ENCODE peak calls at places on chromosomes 12 and 14, in five cellular contexts. R is ovary, Z is breast epithelium, D is heart left ventricle, E is vagina. J is an unnamed sample.

GRCh38 chr14:37939442-37940028 is 268.2 kb upstream of the SSTR1 start:
- DNase-seq in E (no peak), Z (no peak), R (no peak), D (no peak), J (no peak)

GRCh38 chr14:63045234-63045611 is at the start of gene KCNH5:
- DNase-seq in R (peak; percentile 11), E (no peak), Z (no peak), D (peak; percentile 10), J (no peak)

GRCh38 chr14:72545411-72546311 is 348.2 kb downstream of the DPF3 start:
- DNase-seq in E (no peak), D (no peak), Z (no peak), R (no peak), J (no peak)

GRCh38 chr12:6767592-6768384 is 1.6 kb downstream of the PTMS start:
- DNase-seq in R (peak; percentile 53), D (no peak), E (no peak), Z (no peak), J (no peak)

GRCh38 chr12:107311682-107312081 is 218.3 kb upstream of the CRY1 start:
- DNase-seq in D (no peak), E (no peak), R (no peak), Z (no peak), J (no peak)

GRCh38 chr12:12216349-12217017 is 50.4 kb downstream of the LRP6 start:
- DNase-seq in R (no peak), D (no peak), E (no peak), Z (no peak), J (no peak)

GRCh38 chr12:78712834-78713455 is 151.6 kb upstream of the SYT1 start:
- DNase-seq in Z (no peak), E (no peak), R (no peak), D (no peak), J (no peak)

GRCh38 chr14:60657609-60657983 is 8.3 kb upstream of the SIX1 start:
- DNase-seq in R (no peak), Z (no peak), E (no peak), D (no peak), J (no peak)

GRCh38 chr14:53848851-53849250 is 107.8 kb downstream of the BMP4 start:
- DNase-seq in E (no peak), R (no peak), D (no peak), Z (no peak), J (no peak)

GRCh38 chr14:64463198-64463597 is 2.1 kb upstream of the AKAP5 start:
- DNase-seq in Z (no peak), E (no peak), R (no peak), D (no peak), J (no peak)

GRCh38 chr12:108349245-108349644 is 10.1 kb upstream of the CMKLR1 start:
- DNase-seq in Z (no peak), E (no peak), R (no peak), D (no peak), J (no peak)

GRCh38 chr14:74922752-74923401 is at the start of gene RPS6KL1:
- DNase-seq in Z (peak; percentile 82), D (peak; percentile 88), R (peak; percentile 74), E (no peak), J (peak; percentile 96)

GRCh38 chr14:97369901-97370300 is 572.7 kb downstream of the VRK1 start:
- DNase-seq in D (no peak), Z (no peak), R (no peak), E (no peak), J (no peak)

GRCh38 chr12:29783773-29784666 is at the start of gene TMTC1:
- DNase-seq in E (no peak), D (peak; percentile 87), R (peak; percentile 85), Z (peak; percentile 56), J (peak; percentile 28)

GRCh38 chr12:27564612-27565213 is 40.7 kb downstream of the PPFIBP1 start:
- DNase-seq in R (no peak), Z (no peak), E (no peak), D (no peak), J (no peak)

GRCh38 chr12:122830517-122831214 is 4.6 kb upstream of the HIP1R start:
- DNase-seq in E (no peak), Z (no peak), D (no peak), R (no peak), J (no peak)

GRCh38 chr12:67697443-67697842 is 48.9 kb downstream of the DYRK2 start:
- DNase-seq in D (no peak), E (no peak), R (no peak), Z (no peak), J (no peak)

GRCh38 chr12:52090291-52090690 is 10.8 kb downstream of the SMIM41 start:
- DNase-seq in Z (no peak), R (no peak), E (no peak), D (no peak), J (peak; percentile 50)
- TF ChIP-seq POLR2A in Z (no peak), R (no peak), E (no peak), D (no peak), J (no peak)

GRCh38 chr12:57235012-57235727 is 5.7 kb downstream of the SHMT2 start:
- DNase-seq in E (no peak), D (peak; percentile 82), R (no peak), Z (no peak), J (no peak)
- TF ChIP-seq POLR2A in E (no peak), D (no peak), R (no peak), Z (no peak), J (no peak)

DNA sequence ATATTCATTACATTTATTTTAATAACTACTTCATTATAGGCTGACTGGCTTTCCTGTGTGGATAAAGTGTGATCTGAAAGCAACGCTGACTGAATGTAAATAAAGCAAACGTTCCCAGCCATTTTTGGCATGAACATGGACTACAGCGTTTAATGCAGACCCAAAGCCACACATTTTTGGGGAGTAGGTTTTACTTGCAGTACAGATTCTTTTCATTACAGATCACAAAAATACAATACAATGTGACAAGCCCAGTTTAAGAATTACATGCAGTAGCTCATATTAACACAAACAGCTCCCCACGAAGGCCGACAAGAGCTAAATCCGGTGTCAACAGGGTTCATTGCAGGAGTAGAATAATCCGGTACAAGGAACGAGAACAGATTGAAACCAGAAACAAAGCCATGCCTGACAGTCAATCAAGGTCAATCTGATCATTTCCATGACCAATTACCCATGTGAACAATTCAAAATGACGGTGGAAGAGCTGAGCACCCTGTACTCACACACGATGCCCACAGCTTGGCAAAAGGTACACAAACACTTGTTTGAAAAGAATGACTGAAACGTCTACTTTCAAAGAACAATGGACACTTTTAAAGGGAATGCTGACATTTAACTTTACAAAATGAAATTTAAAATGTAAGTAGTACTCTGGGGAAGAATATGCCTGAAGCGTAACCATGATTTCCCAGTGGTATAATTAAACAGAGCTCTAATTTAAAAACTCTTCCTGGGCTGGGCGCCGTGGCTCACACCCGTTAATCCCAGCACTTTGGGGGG is 5.3 kb downstream of the BAG5 start:
- DNase-seq in R (no peak), D (no peak), Z (no peak), E (no peak), J (no peak)
- TF ChIP-seq POLR2A in R (no peak), D (no peak), Z (no peak), E (no peak), J (no peak)

DNA sequence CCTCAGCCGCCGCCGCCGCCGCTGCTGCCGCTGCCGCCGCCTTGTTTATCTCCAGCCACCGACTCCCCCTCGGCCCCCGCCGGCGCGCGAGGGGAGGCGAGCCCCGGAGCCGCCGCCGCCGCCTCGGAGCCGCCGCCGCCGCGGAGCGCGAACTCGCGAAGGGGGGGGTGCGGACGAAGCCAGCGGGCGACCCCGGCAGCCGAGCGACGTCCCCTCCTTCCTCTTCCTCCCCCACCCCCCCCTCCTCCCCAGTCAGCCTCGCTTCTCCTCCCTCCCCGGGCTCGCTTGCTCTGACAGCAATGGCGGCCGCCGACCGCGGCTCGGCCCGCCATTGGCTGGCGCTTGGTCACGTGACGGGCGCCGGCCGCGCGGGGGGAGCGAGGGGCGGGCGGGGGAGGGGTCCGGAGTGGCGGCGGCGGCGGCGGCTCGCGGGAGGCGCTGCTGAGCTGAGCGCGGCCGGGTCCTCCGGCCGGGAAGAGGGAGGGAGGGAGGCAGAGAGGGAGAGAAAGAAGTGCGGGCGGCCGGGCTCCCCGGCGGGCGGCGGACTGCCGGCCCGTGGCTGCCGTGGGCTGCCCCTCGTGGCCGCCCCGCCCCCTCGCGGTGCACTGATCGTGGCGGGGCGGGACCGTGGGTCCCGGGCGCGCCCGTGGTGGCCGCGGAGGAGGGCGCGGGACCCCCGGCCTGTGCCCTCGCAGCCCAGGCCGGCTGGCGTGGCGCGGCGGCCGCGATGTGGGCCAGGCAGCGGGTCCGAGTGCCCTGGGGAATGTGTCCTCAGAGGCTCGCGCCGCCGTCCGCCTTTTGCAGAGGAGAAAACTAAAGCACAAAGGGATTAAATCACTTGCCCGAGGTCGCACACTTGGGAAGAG is at the start of gene MED13L:
- DNase-seq in D (peak; percentile 93), E (no peak), R (peak; percentile 94), Z (peak; percentile 89), J (peak; percentile 81)
- TF ChIP-seq POLR2A in D (no peak), E (no peak), R (peak; percentile 38), Z (no peak), J (no peak)

GRCh38 chr14:105474478-105475268 is at the start of gene CRIP2:
- DNase-seq in Z (no peak), D (peak; percentile 77), R (peak; percentile 70), E (no peak), J (no peak)

GRCh38 chr14:105471823-105472495 is 2.7 kb upstream of the CRIP2 start:
- DNase-seq in E (no peak), R (no peak), Z (no peak), D (peak; percentile 67), J (no peak)

GRCh38 chr14:105472496-105472991 is 2.1 kb upstream of the CRIP2 start:
- DNase-seq in R (peak; percentile 44), E (no peak), Z (no peak), D (peak; percentile 82), J (no peak)

GRCh38 chr14:105473677-105474477 is 744 bp upstream of the CRIP2 start:
- DNase-seq in E (no peak), D (peak; percentile 98), R (peak; percentile 88), Z (peak; percentile 94), J (peak; percentile 83)

GRCh38 chr14:105473033-105473676 is 1.5 kb upstream of the CRIP2 start:
- DNase-seq in R (peak; percentile 53), E (no peak), Z (no peak), D (peak; percentile 57), J (no peak)
- TF ChIP-seq POLR2A in R (no peak), E (no peak), Z (no peak), D (no peak), J (no peak)

J was measured in lower leg skin.